ENCODE peak calls at places on chromosome 15, in nine cellular contexts. D is H9, P is IMR-90, Q is mammary epithelial cell, Y is fibroblast of lung, L is neuronal stem cell, C is mesendoderm, U is NT2/D1, Z is adipocyte. H is an unnamed sample.
A peak's percentile ranks its signal among the peaks of the same experiment; 100 is the strongest.

GRCh38 chr15:29012097-29012496 is 126.3 kb downstream of the APBA2 start:
- DNase-seq in Q (no peak), P (no peak), L (no peak), U (no peak), D (no peak), Y (no peak), C (no peak), Z (no peak), H (no peak)

GRCh38 chr15:68051109-68051508 is 3.0 kb upstream of the PIAS1 start:
- DNase-seq in P (no peak), Y (no peak), Z (no peak), C (no peak), D (no peak), Q (no peak), L (no peak), U (no peak), H (no peak)

GRCh38 chr15:40104865-40105516 is 3.7 kb downstream of the BMF start:
- DNase-seq in Y (peak; percentile 88), Z (peak; percentile 96), D (peak; percentile 96), U (peak; percentile 80), P (peak; percentile 79), Q (peak; percentile 71), L (no peak), C (peak; percentile 97), H (peak; percentile 94)

GRCh38 chr15:98740963-98741362 is 92.6 kb downstream of the IGF1R start:
- DNase-seq in U (no peak), P (no peak), Q (no peak), L (no peak), Z (no peak), C (no peak), D (no peak), Y (no peak), H (no peak)

GRCh38 chr15:81309647-81310460 is 14.1 kb downstream of the STARD5 start:
- DNase-seq in U (no peak), D (no peak), Q (no peak), Z (no peak), P (no peak), L (no peak), Y (no peak), C (no peak), H (no peak)

GRCh38 chr15:26889298-26889898 is 22.5 kb downstream of the GABRA5 start:
- DNase-seq in Q (peak; percentile 31), U (peak; percentile 51), Y (peak; percentile 81), D (no peak), L (peak; percentile 77), C (peak; percentile 63), P (peak; percentile 64), Z (peak; percentile 74), H (peak; percentile 83)

GRCh38 chr15:58748787-58749531 is 548 bp downstream of the ADAM10 start:
- DNase-seq in D (peak; percentile 47), L (peak; percentile 62), Q (peak; percentile 44), U (peak; percentile 20), C (peak; percentile 81), P (no peak), Z (peak; percentile 74), Y (peak; percentile 36), H (peak; percentile 12)

GRCh38 chr15:56082263-56082761 is 88.9 kb upstream of the NEDD4 start:
- DNase-seq in Z (no peak), P (no peak), L (no peak), Y (no peak), Q (peak; percentile 38), D (no peak), U (no peak), C (no peak), H (peak; percentile 66)

GRCh38 chr15:21260966-21261395 is 179.3 kb downstream of the POTEB3 start:
- DNase-seq in U (no peak), Y (no peak), P (no peak), C (no peak), Z (no peak), Q (no peak), D (no peak), L (no peak), H (peak; percentile 1)

GRCh38 chr15:67127925-67128324 is 62.5 kb downstream of the SMAD3 start:
- DNase-seq in Z (peak; percentile 81), P (peak; percentile 99), D (no peak), Q (peak; percentile 98), Y (peak; percentile 95), U (no peak), C (no peak), L (no peak), H (peak; percentile 96)

GRCh38 chr15:78660584-78660983 is 19.6 kb upstream of the CHRNB4 start:
- DNase-seq in Y (no peak), L (no peak), C (no peak), P (no peak), Q (no peak), Z (no peak), U (no peak), D (no peak), H (no peak)

DNA sequence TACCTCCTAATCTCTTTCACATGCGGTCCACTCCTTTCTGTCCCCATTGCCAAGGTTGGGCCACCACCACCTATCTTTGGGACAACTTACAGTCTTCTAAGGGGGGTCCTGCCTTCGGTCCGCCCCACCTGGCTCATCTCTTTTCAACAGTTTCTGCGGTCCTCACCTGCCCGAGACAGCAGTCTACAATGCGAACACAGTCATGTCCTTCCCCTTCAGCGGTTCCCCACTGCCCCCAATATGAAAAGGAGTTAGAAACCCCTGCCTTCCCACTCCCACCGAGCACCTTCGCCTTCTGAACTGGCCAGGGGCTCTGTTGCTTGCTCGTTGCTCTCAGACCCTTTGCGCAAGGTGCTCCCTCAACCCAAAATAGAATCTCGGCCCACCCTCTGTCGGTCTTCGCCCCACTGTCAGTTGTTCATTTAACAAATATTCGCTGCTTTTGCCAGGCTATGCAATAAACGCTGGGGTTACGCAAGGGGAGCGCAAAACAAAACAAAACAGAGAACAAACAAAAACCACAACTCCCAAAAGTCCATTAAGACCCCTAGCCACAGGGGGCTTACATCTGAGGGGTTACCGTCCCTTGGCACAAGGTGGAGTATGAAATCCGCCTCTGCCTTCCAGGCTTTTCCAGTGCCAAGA is 611 bp upstream of the FANCI start:
- DNase-seq in C (no peak), Z (peak; percentile 61), Q (no peak), U (no peak), L (no peak), D (no peak), P (peak; percentile 10), Y (peak; percentile 54), H (no peak)
- H3K9ac ChIP-seq in C (peak overlapping the region; percentile 77), Z (peak overlapping the region; percentile 90), Q (peak overlapping the region; percentile 63), U (peak overlapping the region; percentile 57), L (peak overlapping the region; percentile 2), D (no peak overlapping the region), P (peak overlapping the region; percentile 68), Y (peak overlapping the region; percentile 57), H (peak overlapping the region; percentile 90)

GRCh38 chr15:52236015-52236414 is 44.8 kb upstream of the GNB5 start:
- DNase-seq in D (no peak), U (no peak), L (no peak), Z (no peak), Y (no peak), Q (no peak), C (peak; percentile 44), P (no peak), H (no peak)

GRCh38 chr15:52233405-52233804 is 42.2 kb upstream of the GNB5 start:
- DNase-seq in Z (no peak), Y (no peak), P (peak; percentile 12), Q (no peak), C (no peak), U (no peak), D (no peak), L (no peak), H (no peak)

GRCh38 chr15:52232327-52232726 is 41.1 kb upstream of the GNB5 start:
- DNase-seq in L (no peak), Y (no peak), U (no peak), D (no peak), C (no peak), Z (peak; percentile 25), P (no peak), Q (no peak), H (no peak)

GRCh38 chr15:52238149-52238548 is 47.0 kb upstream of the GNB5 start:
- DNase-seq in D (no peak), C (no peak), U (no peak), Q (no peak), P (no peak), Z (no peak), L (no peak), Y (no peak), H (no peak)

DNA sequence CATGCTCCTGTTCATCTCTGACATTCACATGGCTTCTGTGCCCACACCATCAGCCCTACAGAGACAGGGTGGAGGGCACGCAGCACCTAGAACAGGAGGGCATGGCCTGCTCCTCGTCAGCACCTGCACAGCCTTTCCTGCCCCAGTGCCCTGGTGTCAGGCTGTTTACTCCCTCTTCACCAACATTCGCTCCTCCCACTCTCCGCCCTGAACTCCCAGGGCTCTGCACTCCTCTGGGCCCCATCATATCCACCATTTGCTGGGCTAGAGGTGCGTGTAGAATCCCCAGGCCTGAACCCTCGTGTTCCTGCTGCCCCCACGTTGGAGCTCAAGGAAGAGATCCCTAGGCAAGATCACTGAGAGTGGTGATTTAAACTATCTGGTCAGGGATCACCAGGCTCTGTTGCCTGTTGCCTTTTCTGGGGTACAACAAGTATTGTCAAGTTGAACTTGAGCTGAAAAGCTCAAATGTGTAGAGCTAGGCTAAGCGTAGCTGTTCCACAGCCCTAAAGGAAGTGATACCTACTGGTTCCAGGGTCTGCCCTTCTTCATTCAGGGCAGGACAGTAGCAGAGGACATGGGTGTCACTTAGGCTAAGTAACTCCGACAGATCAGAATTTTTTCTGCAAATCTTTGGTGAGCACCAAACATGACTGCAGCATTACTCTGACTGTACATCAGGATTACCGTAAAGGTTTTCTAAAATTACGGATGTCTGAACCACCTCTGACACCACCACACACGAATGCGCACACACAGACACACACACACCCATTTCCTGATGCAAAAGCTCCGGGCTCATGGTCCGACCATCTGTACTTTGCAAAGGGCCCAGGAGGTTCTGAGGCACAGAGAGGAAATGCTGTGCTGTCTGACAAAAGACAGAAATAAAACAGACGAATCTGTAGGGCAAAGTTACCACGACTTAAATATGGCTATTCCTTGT is 43.7 kb upstream of the GNB5 start:
- DNase-seq in P (no peak), U (no peak), L (no peak), Y (no peak), D (no peak), Q (no peak), Z (no peak), C (no peak), H (no peak)
- H3K9ac ChIP-seq in P (no peak overlapping the region), U (no peak overlapping the region), L (peak overlapping the region; percentile 66), Y (no peak overlapping the region), D (no peak overlapping the region), Q (no peak overlapping the region), Z (no peak overlapping the region), C (no peak overlapping the region), H (no peak overlapping the region)

DNA sequence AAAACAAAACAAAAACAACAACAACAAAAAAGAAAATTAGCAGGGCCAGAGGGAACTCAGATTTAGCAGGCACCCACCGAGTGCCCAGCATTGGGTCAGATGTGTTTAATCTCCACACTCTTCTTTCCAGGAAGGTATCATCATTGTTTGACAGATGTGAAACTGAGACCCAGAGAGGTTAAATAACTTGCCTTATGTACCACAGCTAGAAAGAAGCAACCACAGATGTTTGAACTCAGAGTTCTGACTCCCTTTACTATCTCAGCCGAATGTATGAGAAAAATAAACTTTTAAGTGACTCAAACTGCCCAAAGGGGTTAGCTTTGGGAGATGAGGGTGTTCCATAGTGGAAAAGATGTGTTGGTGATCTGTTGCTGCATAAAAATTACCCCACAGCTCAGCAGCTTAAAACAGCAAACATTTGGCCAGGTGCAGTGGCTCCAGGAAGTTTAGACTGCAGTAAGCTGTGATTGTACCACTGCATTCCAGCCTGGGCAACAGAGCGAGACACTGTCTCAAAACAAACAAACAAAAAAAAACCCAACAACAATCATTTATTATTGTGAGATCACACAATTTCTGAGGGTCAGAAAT is 4.5 kb upstream of the RPP25 start:
- DNase-seq in Y (no peak), L (no peak), U (no peak), P (peak; percentile 48), Q (no peak), C (no peak), Z (no peak), D (no peak), H (no peak)
- H3K9ac ChIP-seq in Y (no peak overlapping the region), L (no peak overlapping the region), U (no peak overlapping the region), P (no peak overlapping the region), Q (no peak overlapping the region), C (no peak overlapping the region), Z (no peak overlapping the region), D (no peak overlapping the region), H (no peak overlapping the region)

GRCh38 chr15:34239151-34239761 is 14.4 kb downstream of the EMC4 start:
- DNase-seq in U (no peak), Z (peak; percentile 82), C (peak; percentile 70), D (no peak), P (peak; percentile 91), Q (peak; percentile 97), L (no peak), Y (peak; percentile 74), H (peak; percentile 99)
- H3K9ac ChIP-seq in U (no peak overlapping the region), Z (peak overlapping the region; percentile 65), C (no peak overlapping the region), D (no peak overlapping the region), P (peak overlapping the region; percentile 27), Q (peak overlapping the region; percentile 81), L (no peak overlapping the region), Y (no peak overlapping the region), H (peak overlapping the region; percentile 95)